ENCODE peak calls at places on chromosomes 4 and X, in six cellular contexts. One of them, this sample, is unnamed.

GRCh38 chr4:121736735-121737351 is 28.1 kb downstream of the SMIM43 start:
- DNase-seq in iPS DF 6.9: no peak
- DNase-seq in OCI-LY7: peak; percentile 22
- DNase-seq in hepatocyte: peak; percentile 74
- DNase-seq in CD4-positive, CD25-positive, alpha-beta regulatory T cell: peak; percentile 40
- DNase-seq in cardiac muscle cell: peak; percentile 71
- DNase-seq in this sample: peak; percentile 12

GRCh38 chr4:177487977-177488376 is 45.7 kb upstream of the AGA start:
- DNase-seq in cardiac muscle cell: no peak
- DNase-seq in CD4-positive, CD25-positive, alpha-beta regulatory T cell: no peak
- DNase-seq in OCI-LY7: no peak
- DNase-seq in hepatocyte: no peak
- DNase-seq in iPS DF 6.9: no peak
- DNase-seq in this sample: no peak

GRCh38 chrX:13646154-13646549 is 6.8 kb upstream of the TCEANC start:
- DNase-seq in cardiac muscle cell: peak; percentile 75
- DNase-seq in CD4-positive, CD25-positive, alpha-beta regulatory T cell: peak; percentile 37
- DNase-seq in iPS DF 6.9: peak; percentile 18
- DNase-seq in OCI-LY7: peak; percentile 28
- DNase-seq in hepatocyte: peak; percentile 75
- DNase-seq in this sample: peak; percentile 34

GRCh38 chr4:56861365-56861764 is 39.9 kb upstream of the SPINK2 start:
- DNase-seq in iPS DF 6.9: no peak
- DNase-seq in cardiac muscle cell: peak; percentile 15
- DNase-seq in hepatocyte: peak; percentile 11
- DNase-seq in CD4-positive, CD25-positive, alpha-beta regulatory T cell: no peak
- DNase-seq in OCI-LY7: no peak
- DNase-seq in this sample: no peak

GRCh38 chrX:132676561-132677186 is 187.8 kb upstream of the MBNL3 start:
- DNase-seq in hepatocyte: peak; percentile 6
- DNase-seq in iPS DF 6.9: no peak
- DNase-seq in OCI-LY7: no peak
- DNase-seq in CD4-positive, CD25-positive, alpha-beta regulatory T cell: no peak
- DNase-seq in cardiac muscle cell: no peak
- DNase-seq in this sample: peak; percentile 8

GRCh38 chrX:107687445-107687844 is 59.1 kb downstream of the PRPS1 start:
- DNase-seq in iPS DF 6.9: no peak
- DNase-seq in CD4-positive, CD25-positive, alpha-beta regulatory T cell: no peak
- DNase-seq in hepatocyte: no peak
- DNase-seq in cardiac muscle cell: no peak
- DNase-seq in OCI-LY7: no peak
- DNase-seq in this sample: no peak

GRCh38 chrX:154436597-154437397 is at the start of gene GDI1:
- DNase-seq in hepatocyte: peak; percentile 61
- DNase-seq in iPS DF 6.9: no peak
- DNase-seq in OCI-LY7: peak; percentile 67
- DNase-seq in cardiac muscle cell: peak; percentile 64
- DNase-seq in CD4-positive, CD25-positive, alpha-beta regulatory T cell: peak; percentile 61
- DNase-seq in this sample: peak; percentile 60

GRCh38 chr4:113355550-113356371 is 306.3 kb downstream of the ANK2 start:
- DNase-seq in iPS DF 6.9: no peak
- DNase-seq in OCI-LY7: no peak
- DNase-seq in cardiac muscle cell: peak; percentile 94
- DNase-seq in hepatocyte: peak; percentile 34
- DNase-seq in CD4-positive, CD25-positive, alpha-beta regulatory T cell: peak; percentile 75
- DNase-seq in this sample: peak; percentile 83

GRCh38 chr4:152709675-152710438 is 30.1 kb upstream of the TMEM154 start:
- DNase-seq in OCI-LY7: no peak
- DNase-seq in iPS DF 6.9: no peak
- DNase-seq in CD4-positive, CD25-positive, alpha-beta regulatory T cell: peak; percentile 38
- DNase-seq in cardiac muscle cell: peak; percentile 39
- DNase-seq in hepatocyte: no peak
- DNase-seq in this sample: no peak
- H3K4me1 ChIP-seq in OCI-LY7: no peaks in the 10 kb centered on the region
- H3K4me1 ChIP-seq in iPS DF 6.9: peaks cover 4% of the 10 kb centered on the region
- H3K4me1 ChIP-seq in CD4-positive, CD25-positive, alpha-beta regulatory T cell: no peaks in the 10 kb centered on the region
- H3K4me1 ChIP-seq in cardiac muscle cell: peaks cover 8% of the 10 kb centered on the region
- H3K4me1 ChIP-seq in hepatocyte: peaks cover 7% of the 10 kb centered on the region
- H3K4me1 ChIP-seq in this sample: no peaks in the 10 kb centered on the region

GRCh38 chr4:74539043-74539790 is 94.3 kb downstream of the AREG start:
- DNase-seq in CD4-positive, CD25-positive, alpha-beta regulatory T cell: no peak
- DNase-seq in iPS DF 6.9: no peak
- DNase-seq in cardiac muscle cell: peak; percentile 69
- DNase-seq in OCI-LY7: no peak
- DNase-seq in hepatocyte: peak; percentile 37
- DNase-seq in this sample: no peak

GRCh38 chr4:74536557-74536956 is 91.6 kb downstream of the AREG start:
- DNase-seq in OCI-LY7: no peak
- DNase-seq in hepatocyte: no peak
- DNase-seq in iPS DF 6.9: no peak
- DNase-seq in cardiac muscle cell: peak; percentile 56
- DNase-seq in CD4-positive, CD25-positive, alpha-beta regulatory T cell: no peak
- DNase-seq in this sample: no peak

GRCh38 chr4:74535471-74535870 is 90.5 kb downstream of the AREG start:
- DNase-seq in hepatocyte: no peak
- DNase-seq in iPS DF 6.9: no peak
- DNase-seq in OCI-LY7: no peak
- DNase-seq in cardiac muscle cell: no peak
- DNase-seq in CD4-positive, CD25-positive, alpha-beta regulatory T cell: no peak
- DNase-seq in this sample: no peak

GRCh38 chr4:74534936-74535335 is 90.0 kb downstream of the AREG start:
- DNase-seq in cardiac muscle cell: no peak
- DNase-seq in OCI-LY7: no peak
- DNase-seq in iPS DF 6.9: no peak
- DNase-seq in CD4-positive, CD25-positive, alpha-beta regulatory T cell: no peak
- DNase-seq in hepatocyte: no peak
- DNase-seq in this sample: no peak

GRCh38 chr4:74537459-74537858 is 92.5 kb downstream of the AREG start:
- DNase-seq in OCI-LY7: no peak
- DNase-seq in CD4-positive, CD25-positive, alpha-beta regulatory T cell: no peak
- DNase-seq in iPS DF 6.9: no peak
- DNase-seq in cardiac muscle cell: no peak
- DNase-seq in hepatocyte: no peak
- DNase-seq in this sample: no peak
- H3K4me1 ChIP-seq in OCI-LY7: no peaks in the 10 kb centered on the region
- H3K4me1 ChIP-seq in CD4-positive, CD25-positive, alpha-beta regulatory T cell: no peaks in the 10 kb centered on the region
- H3K4me1 ChIP-seq in iPS DF 6.9: no peaks in the 10 kb centered on the region
- H3K4me1 ChIP-seq in cardiac muscle cell: no peaks in the 10 kb centered on the region
- H3K4me1 ChIP-seq in hepatocyte: peaks cover 37% of the 10 kb centered on the region
- H3K4me1 ChIP-seq in this sample: no peaks in the 10 kb centered on the region

DNA sequence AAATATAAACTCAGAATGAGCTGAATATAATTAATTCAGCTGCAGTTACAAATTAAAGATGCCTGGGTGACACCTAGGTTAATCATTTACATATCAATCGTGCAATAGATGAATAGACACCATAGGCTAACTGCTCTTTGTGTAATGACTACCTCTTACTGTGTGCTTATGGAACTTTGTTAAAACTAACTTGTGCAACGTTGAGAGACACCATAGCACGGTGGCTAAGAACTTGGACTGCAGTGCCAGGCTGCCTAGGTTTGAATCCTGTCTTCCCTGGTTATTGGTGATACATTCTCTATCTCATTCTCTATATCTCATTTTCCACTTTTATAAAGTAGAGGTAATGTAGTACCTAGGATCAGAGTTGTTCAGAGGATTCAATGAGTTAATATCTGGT is 46.9 kb downstream of the SMAD1 start:
- DNase-seq in cardiac muscle cell: no peak
- DNase-seq in CD4-positive, CD25-positive, alpha-beta regulatory T cell: no peak
- DNase-seq in hepatocyte: no peak
- DNase-seq in OCI-LY7: no peak
- DNase-seq in iPS DF 6.9: no peak
- DNase-seq in this sample: no peak
- H3K4me1 ChIP-seq in cardiac muscle cell: peaks cover 31% of the 10 kb centered on the region
- H3K4me1 ChIP-seq in CD4-positive, CD25-positive, alpha-beta regulatory T cell: no peaks in the 10 kb centered on the region
- H3K4me1 ChIP-seq in hepatocyte: no peaks in the 10 kb centered on the region
- H3K4me1 ChIP-seq in OCI-LY7: peaks cover 81% of the 10 kb centered on the region
- H3K4me1 ChIP-seq in iPS DF 6.9: no peaks in the 10 kb centered on the region
- H3K4me1 ChIP-seq in this sample: no peaks in the 10 kb centered on the region

GRCh38 chr4:153564630-153565525 is 98.7 kb downstream of the TMEM131L start:
- DNase-seq in CD4-positive, CD25-positive, alpha-beta regulatory T cell: no peak
- DNase-seq in hepatocyte: peak; percentile 64
- DNase-seq in OCI-LY7: no peak
- DNase-seq in iPS DF 6.9: no peak
- DNase-seq in cardiac muscle cell: no peak
- DNase-seq in this sample: no peak
- H3K4me1 ChIP-seq in CD4-positive, CD25-positive, alpha-beta regulatory T cell: peaks cover 2% of the 10 kb centered on the region
- H3K4me1 ChIP-seq in hepatocyte: peaks cover 14% of the 10 kb centered on the region
- H3K4me1 ChIP-seq in OCI-LY7: peaks cover 57% of the 10 kb centered on the region
- H3K4me1 ChIP-seq in iPS DF 6.9: no peaks in the 10 kb centered on the region
- H3K4me1 ChIP-seq in cardiac muscle cell: no peaks in the 10 kb centered on the region
- H3K4me1 ChIP-seq in this sample: peaks cover 15% of the 10 kb centered on the region

DNA sequence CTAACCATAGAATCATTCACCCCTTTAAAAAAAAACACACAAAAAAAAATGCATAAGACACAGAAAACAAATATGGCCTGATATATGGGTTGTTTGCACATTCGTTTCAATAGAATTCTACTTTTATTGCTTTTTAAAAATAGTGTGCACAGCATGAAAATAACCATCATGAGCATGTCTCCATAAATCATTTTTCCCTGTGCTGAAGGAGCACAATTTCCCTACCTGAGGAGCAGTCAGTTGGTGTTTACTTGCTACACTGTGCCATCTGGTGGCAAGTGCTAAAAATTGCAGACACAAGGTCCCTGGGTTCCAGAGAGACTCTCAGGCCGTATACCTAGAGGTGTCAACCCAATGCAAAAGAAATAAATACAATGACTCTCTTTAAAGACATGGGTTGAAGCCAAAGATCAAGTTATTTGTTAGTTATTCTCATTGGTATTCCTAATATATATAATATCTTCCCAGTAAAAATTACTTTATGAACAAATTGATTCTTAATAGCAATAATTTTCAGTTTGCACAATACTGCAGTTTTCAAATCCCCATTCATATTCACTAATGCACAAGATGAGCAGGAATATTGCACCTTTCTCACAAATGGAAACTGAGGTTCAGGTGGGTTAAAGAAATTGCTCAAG is 551.4 kb downstream of the IQCM start:
- DNase-seq in OCI-LY7: peak; percentile 61
- DNase-seq in cardiac muscle cell: peak; percentile 67
- DNase-seq in CD4-positive, CD25-positive, alpha-beta regulatory T cell: peak; percentile 26
- DNase-seq in iPS DF 6.9: peak; percentile 50
- DNase-seq in hepatocyte: peak; percentile 55
- DNase-seq in this sample: peak; percentile 17
- H3K4me1 ChIP-seq in OCI-LY7: no peaks in the 10 kb centered on the region
- H3K4me1 ChIP-seq in cardiac muscle cell: no peaks in the 10 kb centered on the region
- H3K4me1 ChIP-seq in CD4-positive, CD25-positive, alpha-beta regulatory T cell: no peaks in the 10 kb centered on the region
- H3K4me1 ChIP-seq in iPS DF 6.9: no peaks in the 10 kb centered on the region
- H3K4me1 ChIP-seq in hepatocyte: no peaks in the 10 kb centered on the region
- H3K4me1 ChIP-seq in this sample: no peaks in the 10 kb centered on the region